ENCODE peak calls at places on chromosome 22, in four cellular contexts. X is transverse colon; Y is CD4-positive, alpha-beta T cell; T is uterus. P is an unnamed sample.

GRCh38 chr22:44542561-44543222 is 44.7 kb upstream of the RTL6 start:
- DNase-seq in X (no peak), Y (no peak), T (no peak), P (no peak)

GRCh38 chr22:47366026-47366767 is 603.7 kb downstream of the TBC1D22A start:
- DNase-seq in X (no peak), Y (no peak), T (no peak), P (no peak)

GRCh38 chr22:37708580-37709444 is 12.0 kb downstream of the TRIOBP start:
- DNase-seq in X (no peak), Y (no peak), T (no peak), P (no peak)

GRCh38 chr22:22103078-22103593 is 120.5 kb upstream of the TOP3B start:
- DNase-seq in X (no peak), Y (no peak), T (no peak), P (no peak)

GRCh38 chr22:37696657-37697539 is at the start of gene TRIOBP:
- DNase-seq in X (peak; percentile 95), Y (peak; percentile 78), T (peak; percentile 94), P (peak; percentile 8)

GRCh38 chr22:41256254-41256897 is 15.6 kb upstream of the CHADL start:
- DNase-seq in X (no peak), Y (no peak), T (peak; percentile 39), P (no peak)

GRCh38 chr22:37242395-37242918 is 1.6 kb downstream of the RAC2 start:
- DNase-seq in X (peak; percentile 82), Y (peak; percentile 89), T (peak; percentile 32), P (no peak)

GRCh38 chr22:36486619-36487384 is 5.4 kb upstream of the TXN2 start:
- DNase-seq in X (peak; percentile 58), Y (peak; percentile 64), T (no peak), P (no peak)

GRCh38 chr22:30922151-30922611 is 46.4 kb downstream of the MORC2 start:
- DNase-seq in X (peak; percentile 62), Y (peak; percentile 86), T (peak; percentile 25), P (no peak)

GRCh38 chr22:39309881-39310714 is 9.3 kb downstream of the RPL3 start:
- DNase-seq in X (no peak), Y (no peak), T (no peak), P (no peak)

GRCh38 chr22:36617694-36618522 is 85.6 kb downstream of the CACNG2 start:
- DNase-seq in X (no peak), Y (no peak), T (no peak), P (no peak)

GRCh38 chr22:40407021-40407761 is 36.8 kb downstream of the SGSM3 start:
- DNase-seq in X (no peak), Y (no peak), T (no peak), P (no peak)

GRCh38 chr22:19463491-19464469 is 15.2 kb downstream of the UFD1 start:
- DNase-seq in X (no peak), Y (no peak), T (no peak), P (no peak)

GRCh38 chr22:38866399-38867123 is 5.5 kb downstream of the CBX6 start:
- DNase-seq in X (no peak), Y (no peak), T (no peak), P (no peak)

GRCh38 chr22:41742918-41743317 is 43.6 kb downstream of the MEI1 start:
- DNase-seq in X (no peak), Y (no peak), T (no peak), P (no peak)

GRCh38 chr22:45819305-45819704 is 147.7 kb downstream of the ATXN10 start:
- DNase-seq in X (no peak), Y (no peak), T (no peak), P (no peak)

GRCh38 chr22:37043828-37044538 is 7.6 kb upstream of the KCTD17 start:
- DNase-seq in X (peak; percentile 89), Y (peak; percentile 35), T (no peak), P (no peak)

GRCh38 chr22:19626666-19627065 is 87.6 kb upstream of the SEPTIN5 start:
- DNase-seq in X (no peak), Y (no peak), T (no peak), P (no peak)

GRCh38 chr22:31561970-31562369 is 65.6 kb downstream of the SFI1 start:
- DNase-seq in X (no peak), Y (no peak), T (no peak), P (no peak)

GRCh38 chr22:20776624-20777405 is 2.9 kb downstream of the SERPIND1 start:
- DNase-seq in X (no peak), Y (no peak), T (no peak), P (no peak)

GRCh38 chr22:20775342-20775895 is 1.5 kb downstream of the SERPIND1 start:
- DNase-seq in X (no peak), Y (no peak), T (no peak), P (no peak)

GRCh38 chr22:20779813-20780148 is 5.9 kb downstream of the SERPIND1 start:
- DNase-seq in X (no peak), Y (no peak), T (no peak), P (no peak)

GRCh38 chr22:20779014-20779812 is 5.3 kb downstream of the SERPIND1 start:
- DNase-seq in X (no peak), Y (no peak), T (peak; percentile 35), P (no peak)

GRCh38 chr22:20777420-20778177 is 3.7 kb downstream of the SERPIND1 start:
- DNase-seq in X (peak; percentile 16), Y (no peak), T (peak; percentile 45), P (no peak)
- H3K27ac ChIP-seq in X (peak overlapping the region; percentile 65), Y (no peak overlapping the region), T (peak overlapping the region; percentile 84), P (peak overlapping the region; percentile 71)

DNA sequence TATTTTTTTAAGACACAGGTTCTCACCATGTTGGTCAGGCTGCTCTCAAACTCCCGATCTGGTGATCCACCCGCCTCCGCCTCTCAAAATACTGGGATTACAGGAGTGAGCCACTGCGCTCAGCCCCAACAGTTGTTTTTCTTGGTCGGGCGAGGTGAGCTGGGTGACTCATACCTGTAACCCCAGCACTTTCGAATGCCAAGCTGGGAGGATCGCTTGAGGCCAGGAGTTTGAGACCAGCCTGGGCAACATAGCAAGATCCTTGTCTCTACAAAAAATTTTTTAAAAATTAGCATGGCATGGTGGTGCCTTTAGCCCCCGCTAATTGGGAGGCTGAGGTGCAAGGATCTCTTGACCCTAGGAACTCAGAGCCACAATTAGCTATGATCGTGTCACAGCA is 7.0 kb upstream of the NF2 start:
- DNase-seq in X (peak; percentile 34), Y (no peak), T (no peak), P (no peak)
- H3K27ac ChIP-seq in X (peak overlapping the region; percentile 49), Y (no peak overlapping the region), T (no peak overlapping the region), P (no peak overlapping the region)

DNA sequence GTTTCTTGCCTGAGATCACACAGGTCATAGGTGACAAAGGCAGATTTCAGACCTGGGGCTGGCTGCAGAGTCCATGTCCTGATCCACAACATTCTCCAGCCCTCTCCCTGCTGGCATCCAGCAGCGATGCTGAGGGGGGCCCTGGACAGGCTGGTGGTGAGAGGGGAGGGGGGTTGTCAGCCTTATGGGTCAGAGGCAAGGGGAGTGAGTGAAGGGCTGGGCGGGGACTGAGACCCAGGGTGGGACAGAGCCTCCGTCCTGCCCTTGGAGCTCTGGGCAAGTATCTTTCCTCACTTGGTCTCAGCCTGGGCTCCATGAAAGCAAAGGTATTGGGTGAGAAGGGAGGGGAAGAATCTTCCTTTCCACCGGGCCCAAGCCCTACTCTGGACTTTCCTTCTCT is 66.7 kb upstream of the RASD2 start:
- DNase-seq in X (no peak), Y (no peak), T (no peak), P (no peak)
- H3K27ac ChIP-seq in X (no peak overlapping the region), Y (no peak overlapping the region), T (no peak overlapping the region), P (no peak overlapping the region)

GRCh38 chr22:24997023-24997422 is 44.5 kb downstream of the KIAA1671 start:
- DNase-seq in X (no peak), Y (no peak), T (no peak), P (no peak)

GRCh38 chr22:24994070-24994763 is 41.7 kb downstream of the KIAA1671 start:
- DNase-seq in X (peak; percentile 87), Y (no peak), T (no peak), P (no peak)

GRCh38 chr22:24992946-24993345 is 40.4 kb downstream of the KIAA1671 start:
- DNase-seq in X (no peak), Y (no peak), T (no peak), P (no peak)

GRCh38 chr22:24995649-24996180 is 43.2 kb downstream of the KIAA1671 start:
- DNase-seq in X (no peak), Y (no peak), T (no peak), P (no peak)

GRCh38 chr22:24996420-24996952 is 44.0 kb downstream of the KIAA1671 start:
- DNase-seq in X (peak; percentile 48), Y (no peak), T (no peak), P (no peak)
- H3K27ac ChIP-seq in X (peak overlapping the region; percentile 49), Y (no peak overlapping the region), T (peak overlapping the region; percentile 21), P (no peak overlapping the region)

DNA sequence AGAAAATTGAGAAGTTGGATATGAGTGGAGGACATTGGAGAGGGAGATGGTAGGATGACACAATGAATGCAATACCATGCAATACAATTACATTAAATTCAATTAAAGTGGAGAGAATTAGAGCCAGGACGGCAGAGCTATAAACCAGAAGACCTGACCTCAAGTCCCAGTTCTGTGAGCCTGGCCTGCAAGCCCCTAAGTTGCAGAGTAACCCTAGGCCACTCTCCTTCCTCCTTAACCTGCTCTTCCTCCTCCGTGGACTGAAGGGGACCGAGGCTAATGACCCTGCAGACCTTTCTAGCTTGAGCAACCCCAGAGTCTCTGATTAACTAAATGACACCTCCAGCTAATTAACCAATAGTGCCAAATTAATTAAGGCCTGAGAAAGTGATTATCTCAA is 548.4 kb downstream of the MN1 start:
- DNase-seq in X (no peak), Y (no peak), T (no peak), P (no peak)
- H3K27ac ChIP-seq in X (no peak overlapping the region), Y (no peak overlapping the region), T (no peak overlapping the region), P (no peak overlapping the region)

GRCh38 chr22:49954991-49955580 is 5.5 kb upstream of the PIM3 start:
- DNase-seq in X (no peak), Y (no peak), T (no peak), P (no peak)
- H3K27ac ChIP-seq in X (no peak overlapping the region), Y (no peak overlapping the region), T (no peak overlapping the region), P (no peak overlapping the region)

P was measured in caudate nucleus.